ENCODE peak calls at places on chromosomes 2 and 18, in four cellular contexts. F, X, W and B are unnamed samples.

GRCh38 chr2:43511199-43511598 is 84.6 kb downstream of the THADA start:
- DNase-seq in F (no peak), X (no peak), W (no peak), B (no peak)

GRCh38 chr2:144998435-144998834 is 478.5 kb upstream of the ZEB2 start:
- DNase-seq in F (no peak), X (no peak), W (no peak), B (no peak)

GRCh38 chr2:218394298-218395089 is 5.2 kb upstream of the CTDSP1 start:
- DNase-seq in F (no peak), X (peak), W (no peak), B (peak)

GRCh38 chr2:150293771-150294170 is 193.7 kb downstream of the RND3 start:
- DNase-seq in F (no peak), X (no peak), W (no peak), B (no peak)

GRCh38 chr2:80086831-80087230 is 217.7 kb downstream of the LRRTM1 start:
- DNase-seq in F (no peak), X (no peak), W (no peak), B (no peak)

GRCh38 chr2:179671314-179671713 is 190.1 kb downstream of the ZNF385B start:
- DNase-seq in F (no peak), X (no peak), W (no peak), B (no peak)

GRCh38 chr2:38076250-38076709 is 329 bp upstream of the CYP1B1 start:
- DNase-seq in F (peak), X (peak), W (no peak), B (no peak)

GRCh38 chr18:77131100-77131651 is 1.4 kb downstream of the MBP start:
- DNase-seq in F (peak), X (peak), W (no peak), B (peak)

GRCh38 chr2:24409700-24410556 is 49.6 kb upstream of the ITSN2 start:
- DNase-seq in F (no peak), X (peak), W (peak), B (peak)

GRCh38 chr2:189407161-189407943 is 33.9 kb upstream of the WDR75 start:
- DNase-seq in F (no peak), X (no peak), W (no peak), B (no peak)

GRCh38 chr18:23868341-23868740 is 146.2 kb upstream of the TTC39C start:
- DNase-seq in F (no peak), X (no peak), W (no peak), B (no peak)

GRCh38 chr2:238063414-238064189 is 2.8 kb downstream of the SCLY start:
- DNase-seq in F (no peak), X (no peak), W (no peak), B (no peak)

GRCh38 chr18:53070706-53071105 is 730.7 kb downstream of the DCC start:
- DNase-seq in F (no peak), X (no peak), W (no peak), B (no peak)

GRCh38 chr2:239813261-239814135 is 211.6 kb downstream of the NDUFA10 start:
- DNase-seq in F (peak), X (no peak), W (no peak), B (no peak)

GRCh38 chr2:26613241-26614204 is 27.6 kb downstream of the CIB4 start:
- DNase-seq in F (no peak), X (no peak), W (no peak), B (no peak)

GRCh38 chr2:77169426-77169825 is 352.8 kb downstream of the LRRTM4 start:
- DNase-seq in F (no peak), X (no peak), W (no peak), B (no peak)

GRCh38 chr18:52312321-52312720 is 27.7 kb upstream of the DCC start:
- DNase-seq in F (no peak), X (no peak), W (no peak), B (no peak)

GRCh38 chr2:54720563-54720962 is 2.9 kb upstream of the EML6 start:
- DNase-seq in F (no peak), X (no peak), W (no peak), B (no peak)

GRCh38 chr2:98502556-98503335 is 58.1 kb downstream of the INPP4A start:
- DNase-seq in F (no peak), X (no peak), W (no peak), B (no peak)

GRCh38 chr2:227163998-227164744 is at the start of the genes COL4A3 and COL4A4:
- DNase-seq in F (peak), X (no peak), W (no peak), B (no peak)

GRCh38 chr2:227335713-227336112 is 10.7 kb downstream of the MFF start:
- DNase-seq in F (no peak), X (no peak), W (no peak), B (no peak)

GRCh38 chr18:45521777-45522176 is 93.5 kb upstream of the SLC14A2 start:
- DNase-seq in F (no peak), X (no peak), W (no peak), B (no peak)

GRCh38 chr18:63155169-63155852 is 164.3 kb downstream of the BCL2 start:
- DNase-seq in F (peak), X (peak), W (peak), B (peak)

GRCh38 chr2:36373149-36373880 is 17.7 kb downstream of the CRIM1 start:
- DNase-seq in F (no peak), X (no peak), W (no peak), B (no peak)

GRCh38 chr18:59383831-59384230 is 24.8 kb upstream of the LMAN1 start:
- DNase-seq in F (no peak), X (no peak), W (no peak), B (no peak)

GRCh38 chr2:174120346-174120745 is 128.0 kb downstream of the OLA1 start:
- DNase-seq in F (no peak), X (no peak), W (no peak), B (no peak)

GRCh38 chr2:98869868-98870267 is 66.2 kb downstream of the CRACDL start:
- DNase-seq in F (no peak), X (no peak), W (no peak), B (no peak)

GRCh38 chr2:219658861-219659260 is 31.4 kb downstream of the SLC4A3 start:
- DNase-seq in F (no peak), X (no peak), W (no peak), B (no peak)

GRCh38 chr2:73818296-73818695 is 10.5 kb upstream of the STAMBP start:
- DNase-seq in F (no peak), X (no peak), W (no peak), B (no peak)

GRCh38 chr18:27723168-27723567 is 453.8 kb downstream of the CDH2 start:
- DNase-seq in F (no peak), X (no peak), W (no peak), B (no peak)

GRCh38 chr2:128646091-128646490 is 327.4 kb upstream of the HS6ST1 start:
- DNase-seq in F (no peak), X (no peak), W (no peak), B (no peak)

GRCh38 chr2:238404406-238405216 is 22.1 kb upstream of the ASB1 start:
- DNase-seq in F (no peak), X (no peak), W (no peak), B (no peak)

GRCh38 chr18:71831039-71831438 is 713.1 kb downstream of the CBLN2 start:
- DNase-seq in F (no peak), X (no peak), W (no peak), B (no peak)

GRCh38 chr2:6968319-6969100 is 51.3 kb downstream of the RNF144A start:
- DNase-seq in F (peak), X (peak), W (no peak), B (no peak)

GRCh38 chr18:2111456-2111855 is 459.8 kb downstream of the METTL4 start:
- DNase-seq in F (no peak), X (no peak), W (no peak), B (no peak)

GRCh38 chr2:199710551-199710950 is 140.4 kb downstream of the FTCDNL1 start:
- DNase-seq in F (no peak), X (no peak), W (no peak), B (no peak)

GRCh38 chr18:62505669-62506494 is 16.9 kb upstream of the ZCCHC2 start:
- DNase-seq in F (no peak), X (peak), W (peak), B (peak)